ENCODE peak calls at places on chromosomes 6 and 20, in ten cellular contexts. E is mucosa of descending colon; K is psoas muscle; G is lower leg skin; N is upper lobe of right lung; D is fibroblast of lung; P is astrocyte; F is astrocyte of the spinal cord; T is epithelial cell of proximal tubule; O is CD8-positive, alpha-beta memory T cell. V is an unnamed sample.
A peak's percentile ranks its signal among the peaks of the same experiment; 100 is the strongest.

GRCh38 chr6:108897371-108897770 is 49.1 kb downstream of the ARMC2 start:
- DNase-seq in K (no peak), T (no peak), P (peak; percentile 49), O (no peak), F (peak; percentile 52), E (no peak), G (peak; percentile 41), N (no peak), D (peak; percentile 37), V (no peak)

GRCh38 chr6:108164815-108165706 is 761 bp upstream of the NR2E1 start:
- DNase-seq in D (no peak), K (no peak), G (no peak), E (no peak), P (no peak), O (no peak), F (no peak), N (no peak), T (no peak), V (no peak)

GRCh38 chr6:38352636-38353035 is 287.1 kb downstream of the BTBD9 start:
- DNase-seq in F (no peak), E (no peak), K (no peak), N (no peak), P (peak; percentile 49), T (no peak), O (no peak), G (no peak), D (no peak), V (no peak)

GRCh38 chr20:11912664-11913415 is 4.9 kb upstream of the BTBD3 start:
- DNase-seq in K (no peak), T (no peak), D (no peak), N (no peak), O (no peak), P (no peak), E (no peak), F (no peak), G (no peak), V (no peak)

GRCh38 chr20:8152847-8153246 is 20.8 kb downstream of the PLCB1 start:
- DNase-seq in O (no peak), T (no peak), N (no peak), E (no peak), K (no peak), F (no peak), P (no peak), G (no peak), D (no peak), V (no peak)

GRCh38 chr20:17620371-17621228 is 50.7 kb downstream of the DSTN start:
- DNase-seq in G (no peak), E (peak; percentile 18), D (no peak), T (no peak), K (no peak), P (no peak), O (no peak), N (peak; percentile 57), F (no peak), V (no peak)

GRCh38 chr20:31842471-31843157 is 2.8 kb downstream of the FOXS1 start:
- DNase-seq in O (no peak), E (no peak), D (peak; percentile 71), F (peak; percentile 81), P (peak; percentile 60), T (no peak), K (peak; percentile 48), N (no peak), G (no peak), V (no peak)

GRCh38 chr6:36441307-36441894 is 1.3 kb downstream of the PXT1 start:
- DNase-seq in P (peak; percentile 99), F (peak; percentile 99), D (peak; percentile 100), E (peak; percentile 89), G (peak; percentile 96), K (peak; percentile 93), O (peak; percentile 68), T (peak; percentile 88), N (peak; percentile 93), V (peak; percentile 97)

GRCh38 chr6:82270791-82271392 is 23.3 kb upstream of the IBTK start:
- DNase-seq in O (peak; percentile 24), D (peak; percentile 59), P (peak; percentile 38), G (no peak), E (no peak), T (no peak), K (no peak), N (no peak), F (peak; percentile 50), V (no peak)

GRCh38 chr6:85015396-85015990 is 251.1 kb upstream of the TBX18 start:
- DNase-seq in O (no peak), K (peak; percentile 28), N (peak; percentile 69), T (peak; percentile 22), D (peak; percentile 62), F (peak; percentile 78), P (peak; percentile 8), G (no peak), E (peak; percentile 30), V (no peak)

GRCh38 chr6:70857387-70858077 is 99.3 kb downstream of the B3GAT2 start:
- DNase-seq in E (no peak), F (no peak), K (no peak), N (no peak), O (no peak), P (no peak), T (no peak), D (no peak), G (no peak), V (no peak)
- H3K4me3 ChIP-seq in E (no peak overlapping the region), F (no peak overlapping the region), K (no peak overlapping the region), N (no peak overlapping the region), O (no peak overlapping the region), P (no peak overlapping the region), T (no peak overlapping the region), D (no peak overlapping the region), G (no peak overlapping the region), V (no peak overlapping the region)

DNA sequence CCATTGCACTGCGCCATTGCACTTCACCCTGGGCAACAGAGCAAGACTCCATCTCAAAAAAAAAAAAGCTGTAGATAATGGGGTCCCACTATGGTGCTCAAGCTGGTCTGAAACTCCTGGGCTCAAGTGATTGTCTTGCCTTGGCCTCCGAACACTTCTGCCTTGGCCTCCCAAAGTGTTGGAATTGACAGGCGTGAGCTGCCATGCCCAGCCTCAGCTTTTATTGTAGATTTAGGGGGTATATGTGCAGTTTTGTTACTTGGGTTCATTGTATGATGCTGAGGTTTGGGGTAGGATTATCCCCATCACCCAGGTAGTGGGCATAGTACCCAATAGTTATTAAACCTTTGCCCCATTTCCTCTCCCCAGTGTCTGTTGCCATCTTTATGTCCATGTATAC is 11.4 kb downstream of the HSPA1B start:
- DNase-seq in K (no peak), N (no peak), P (no peak), O (no peak), E (no peak), F (no peak), T (no peak), G (no peak), D (no peak), V (no peak)
- H3K4me3 ChIP-seq in K (peak overlapping the region; percentile 86), N (no peak overlapping the region), P (peak overlapping the region; percentile 2), O (no peak overlapping the region), E (no peak overlapping the region), F (no peak overlapping the region), T (peak overlapping the region; percentile 88), G (no peak overlapping the region), D (no peak overlapping the region), V (no peak overlapping the region)

GRCh38 chr20:62707981-62708521 is 585 bp upstream of the NTSR1 start:
- DNase-seq in E (no peak), P (no peak), F (no peak), D (no peak), K (peak; percentile 2), G (no peak), T (no peak), N (no peak), O (no peak), V (no peak)
- H3K4me3 ChIP-seq in E (no peak overlapping the region), P (no peak overlapping the region), F (no peak overlapping the region), D (no peak overlapping the region), K (no peak overlapping the region), G (no peak overlapping the region), T (no peak overlapping the region), N (no peak overlapping the region), O (no peak overlapping the region), V (no peak overlapping the region)

GRCh38 chr6:2625581-2625980 is 125.1 kb downstream of the MYLK4 start:
- DNase-seq in D (peak; percentile 92), P (peak; percentile 34), N (no peak), O (no peak), K (no peak), G (no peak), T (no peak), E (no peak), F (peak; percentile 14), V (no peak)

GRCh38 chr6:2619651-2620050 is 131.1 kb downstream of the MYLK4 start:
- DNase-seq in N (no peak), O (no peak), T (no peak), E (no peak), K (no peak), G (no peak), P (no peak), F (no peak), D (no peak), V (no peak)

GRCh38 chr6:2623348-2623747 is 127.4 kb downstream of the MYLK4 start:
- DNase-seq in P (no peak), G (no peak), K (no peak), N (no peak), D (no peak), T (no peak), F (no peak), E (peak; percentile 71), O (no peak), V (no peak)

GRCh38 chr6:2624177-2624576 is 126.5 kb downstream of the MYLK4 start:
- DNase-seq in P (no peak), K (no peak), E (no peak), T (no peak), D (no peak), N (no peak), F (no peak), G (no peak), O (no peak), V (no peak)

GRCh38 chr6:2622683-2623082 is 128.0 kb downstream of the MYLK4 start:
- DNase-seq in N (no peak), E (no peak), P (no peak), G (no peak), T (no peak), K (no peak), F (no peak), O (no peak), D (no peak), V (no peak)
- H3K4me3 ChIP-seq in N (no peak overlapping the region), E (no peak overlapping the region), P (no peak overlapping the region), G (no peak overlapping the region), T (no peak overlapping the region), K (no peak overlapping the region), F (no peak overlapping the region), O (no peak overlapping the region), D (no peak overlapping the region), V (no peak overlapping the region)

GRCh38 chr20:22584630-22584921 is 204 bp upstream of the FOXA2 start:
- DNase-seq in E (peak; percentile 91), D (no peak), K (no peak), P (no peak), O (no peak), G (no peak), N (no peak), T (no peak), F (no peak), V (no peak)
- H3K4me3 ChIP-seq in E (no peak overlapping the region), D (no peak overlapping the region), K (no peak overlapping the region), P (no peak overlapping the region), O (no peak overlapping the region), G (no peak overlapping the region), N (peak overlapping the region; percentile 45), T (no peak overlapping the region), F (no peak overlapping the region), V (no peak overlapping the region)